ENCODE peak calls at places on chromosomes 1 and 21, in six cellular contexts. I is GM10248, C is IMR-90, U is K562, H is colonic mucosa, J is fibroblast of the aortic adventitia. W is an unnamed sample.

GRCh38 chr21:25870084-25870483 is 135.3 kb downstream of the GABPA start:
- DNase-seq in I (no peak), U (no peak), J (no peak), H (no peak), C (no peak), W (no peak)

GRCh38 chr1:165075725-165076370 is 280.7 kb downstream of the LMX1A start:
- DNase-seq in I (no peak), J (peak), H (no peak), C (peak), U (peak), W (no peak)

GRCh38 chr1:41874350-41874749 is 44.4 kb downstream of the HIVEP3 start:
- DNase-seq in C (no peak), U (no peak), J (no peak), H (no peak), I (no peak), W (no peak)

GRCh38 chr1:2314803-2315710 is 76.3 kb downstream of the MORN1 start:
- DNase-seq in C (peak), H (peak), U (peak), J (no peak), I (peak), W (peak)

GRCh38 chr1:209749660-209750059 is 6.2 kb upstream of the TRAF3IP3 start:
- DNase-seq in H (no peak), I (no peak), J (no peak), U (no peak), C (no peak), W (no peak)

GRCh38 chr1:58060548-58061170 is 485.9 kb downstream of the OMA1 start:
- DNase-seq in U (no peak), J (no peak), C (no peak), I (no peak), H (no peak), W (no peak)

GRCh38 chr1:64912191-64912590 is 54.2 kb downstream of the JAK1 start:
- DNase-seq in I (no peak), U (no peak), C (no peak), J (no peak), H (no peak), W (no peak)

GRCh38 chr1:24830680-24831272 is 85.5 kb downstream of the CLIC4 start:
- DNase-seq in C (peak), I (peak), J (peak), U (peak), H (no peak), W (no peak)

GRCh38 chr21:22791986-22792560 is 1793.9 kb downstream of the NCAM2 start:
- DNase-seq in H (peak), I (peak), U (peak), C (peak), J (peak), W (no peak)

GRCh38 chr1:201905234-201905890 is 16.7 kb downstream of the SHISA4 start:
- DNase-seq in U (no peak), H (no peak), C (no peak), I (no peak), J (no peak), W (no peak)

GRCh38 chr1:22314676-22315075 is 137.0 kb upstream of the ZBTB40 start:
- DNase-seq in J (no peak), H (no peak), U (no peak), C (no peak), I (no peak), W (no peak)

GRCh38 chr1:19772053-19772452 is 27.7 kb downstream of the TMCO4 start:
- DNase-seq in I (no peak), J (no peak), C (no peak), U (no peak), H (no peak), W (no peak)

GRCh38 chr1:51768971-51769601 is 109.4 kb downstream of the NRDC start:
- DNase-seq in C (peak), U (peak), H (no peak), J (peak), I (peak), W (peak)

GRCh38 chr1:221724931-221725605 is 16.8 kb downstream of the DUSP10 start:
- DNase-seq in J (peak), C (peak), U (no peak), H (no peak), I (no peak), W (no peak)

GRCh38 chr1:10209590-10209904 is 823 bp upstream of the KIF1B start:
- DNase-seq in I (no peak), C (no peak), J (no peak), H (no peak), U (no peak), W (no peak)

GRCh38 chr1:108813326-108813725 is 43.6 kb downstream of the AKNAD1 start:
- DNase-seq in C (no peak), H (no peak), I (no peak), U (no peak), J (no peak), W (no peak)

GRCh38 chr1:47894718-47895393 is 102.3 kb downstream of the TRABD2B start:
- DNase-seq in C (peak), J (no peak), H (peak), U (no peak), I (no peak), W (no peak)

GRCh38 chr1:41509270-41509671 is 24.8 kb upstream of the EDN2 start:
- DNase-seq in U (no peak), I (no peak), H (no peak), J (no peak), C (no peak), W (no peak)

GRCh38 chr1:232302376-232303049 is 327.4 kb downstream of the SIPA1L2 start:
- DNase-seq in U (no peak), C (no peak), I (no peak), J (no peak), H (no peak), W (no peak)

GRCh38 chr1:228555074-228555989 is 68.2 kb downstream of the RNF187 start:
- DNase-seq in J (no peak), U (no peak), H (no peak), C (no peak), I (no peak), W (no peak)

GRCh38 chr1:13798120-13798519 is 98.1 kb downstream of the PRDM2 start:
- DNase-seq in J (no peak), I (no peak), U (no peak), C (no peak), H (no peak), W (no peak)

GRCh38 chr1:155223017-155223416 is 14.5 kb downstream of the MTX1 start:
- DNase-seq in H (no peak), I (peak), C (no peak), J (no peak), U (no peak), W (no peak)

GRCh38 chr1:202143011-202143767 is 1.3 kb downstream of the ARL8A start:
- DNase-seq in C (no peak), I (peak), H (peak), U (no peak), J (peak), W (no peak)

GRCh38 chr1:66402194-66402593 is 131.8 kb upstream of the SGIP1 start:
- DNase-seq in J (peak), I (peak), H (peak), C (no peak), U (no peak), W (no peak)

GRCh38 chr1:89363196-89363595 is 663 bp upstream of the GBP6 start:
- DNase-seq in H (no peak), I (peak), J (no peak), U (no peak), C (peak), W (no peak)

GRCh38 chr1:224014328-224014649 is 99.6 kb upstream of the FBXO28 start:
- DNase-seq in H (no peak), J (peak), I (no peak), U (no peak), C (no peak), W (no peak)

GRCh38 chr1:147225193-147225730 is at the start of gene FMO5:
- DNase-seq in C (peak), J (peak), H (peak), U (peak), I (peak), W (no peak)

GRCh38 chr1:213414346-213414745 is 363.3 kb downstream of the RPS6KC1 start:
- DNase-seq in C (no peak), I (no peak), H (no peak), U (no peak), J (no peak), W (no peak)
- TF ChIP-seq CTCF in C (no peak), I (no peak), H (no peak), U (no peak), J (no peak), W (no peak)

GRCh38 chr1:194102607-194103006 is 916.2 kb upstream of the B3GALT2 start:
- DNase-seq in H (no peak), J (no peak), C (peak), I (no peak), U (no peak), W (no peak)
- TF ChIP-seq CTCF in H (no peak), J (no peak), C (no peak), I (no peak), U (no peak), W (peak)

DNA sequence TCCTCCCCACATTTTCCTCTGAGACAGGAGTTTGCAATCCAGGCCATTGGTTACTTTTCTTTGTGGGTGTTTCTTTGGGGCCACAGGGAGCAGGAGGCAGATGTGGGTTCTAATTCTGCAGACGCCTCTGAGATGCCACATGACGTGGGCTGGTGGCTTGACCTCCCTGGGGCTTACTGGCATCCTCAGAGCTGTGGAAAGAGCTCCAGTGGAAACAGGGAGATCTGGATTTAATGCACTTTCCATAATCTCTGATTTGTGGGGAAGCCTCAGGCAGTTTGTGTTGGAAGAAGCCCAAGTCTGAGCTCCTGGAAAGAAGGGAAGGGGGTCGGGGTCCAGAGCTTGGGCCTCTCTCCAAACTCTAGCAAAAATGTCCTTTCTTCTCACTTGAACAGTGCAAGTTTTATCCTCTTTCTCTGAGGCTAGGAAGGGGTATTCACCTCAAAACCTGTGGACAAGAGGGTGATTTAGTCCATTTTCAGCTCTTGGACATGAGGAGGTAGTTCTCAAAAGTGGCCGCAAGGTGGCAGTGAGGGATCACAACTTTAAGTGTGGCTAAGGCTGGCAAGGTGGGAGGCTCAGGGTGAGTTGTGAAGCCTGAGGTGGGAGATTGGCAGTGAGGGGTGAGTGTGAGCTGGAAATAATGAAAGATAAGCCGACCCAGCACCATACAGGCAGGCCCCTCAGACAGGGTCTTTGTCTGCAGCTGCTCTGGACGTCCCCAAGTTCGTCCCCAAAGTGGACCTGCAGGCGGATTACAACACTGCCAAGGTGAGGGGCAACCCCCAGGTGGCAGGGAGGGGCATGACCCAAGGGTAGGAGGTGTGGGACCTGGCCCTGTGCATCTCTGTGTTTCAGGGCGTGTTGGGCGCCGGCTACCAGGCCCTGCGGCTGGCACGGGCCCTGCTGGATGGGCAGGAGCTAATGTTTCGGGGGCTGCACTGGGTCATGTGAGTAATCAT is 9.2 kb downstream of the IKBKE start:
- DNase-seq in H (peak), J (peak), I (peak), U (peak), C (peak), W (peak)
- TF ChIP-seq CTCF in H (peak), J (peak), I (peak), U (peak), C (peak), W (peak)

GRCh38 chr1:211488641-211489040 is 3.3 kb downstream of the RD3 start:
- DNase-seq in C (no peak), J (no peak), U (no peak), I (no peak), H (no peak), W (no peak)
- TF ChIP-seq CTCF in C (no peak), J (no peak), U (no peak), I (no peak), H (no peak), W (no peak)

GRCh38 chr1:17375651-17376050 is 3.7 kb downstream of the PADI6 start:
- DNase-seq in H (no peak), J (no peak), I (no peak), U (no peak), C (no peak), W (no peak)

GRCh38 chr1:17369466-17369865 is 2.5 kb upstream of the PADI6 start:
- DNase-seq in J (no peak), C (peak), I (no peak), U (no peak), H (no peak), W (no peak)

GRCh38 chr1:17371896-17372295 is at the start of gene PADI6:
- DNase-seq in H (no peak), J (no peak), U (no peak), C (no peak), I (no peak), W (no peak)

GRCh38 chr1:17372955-17373354 is 959 bp downstream of the PADI6 start:
- DNase-seq in H (no peak), U (no peak), C (no peak), I (no peak), J (no peak), W (no peak)

GRCh38 chr1:17370618-17371017 is 1.4 kb upstream of the PADI6 start:
- DNase-seq in I (no peak), U (peak), J (no peak), C (no peak), H (no peak), W (no peak)
- TF ChIP-seq CTCF in I (no peak), U (peak), J (peak), C (no peak), H (no peak), W (no peak)

DNA sequence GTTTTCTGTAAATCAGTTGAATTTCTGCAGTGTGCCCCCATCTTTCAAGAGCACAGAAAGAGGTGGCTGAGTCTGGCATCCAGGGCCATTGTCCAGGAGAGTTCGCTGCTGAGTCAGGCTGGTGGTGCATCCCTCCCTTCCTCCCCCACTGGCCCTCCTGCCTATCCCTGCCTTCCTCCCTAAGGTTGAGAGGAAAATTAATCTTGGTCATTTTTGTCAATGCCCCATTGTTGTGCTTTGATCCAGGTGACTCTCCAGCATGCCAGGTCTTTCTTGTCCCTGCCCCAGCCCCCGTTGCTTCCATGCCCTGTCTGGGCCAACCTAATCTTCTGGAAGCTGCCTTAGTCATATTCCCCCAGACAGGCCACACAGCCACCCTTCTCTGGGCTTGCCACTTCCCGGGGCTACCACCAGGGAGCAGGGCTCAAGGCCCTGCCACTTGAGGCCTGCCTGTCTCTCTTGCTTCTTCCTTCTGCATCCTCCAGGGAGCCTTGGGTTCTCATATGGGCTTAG is 26.6 kb downstream of the PROK1 start:
- DNase-seq in H (peak), I (no peak), U (no peak), C (no peak), J (no peak), W (no peak)
- TF ChIP-seq CTCF in H (no peak), I (no peak), U (peak), C (peak), J (peak), W (no peak)

DNA sequence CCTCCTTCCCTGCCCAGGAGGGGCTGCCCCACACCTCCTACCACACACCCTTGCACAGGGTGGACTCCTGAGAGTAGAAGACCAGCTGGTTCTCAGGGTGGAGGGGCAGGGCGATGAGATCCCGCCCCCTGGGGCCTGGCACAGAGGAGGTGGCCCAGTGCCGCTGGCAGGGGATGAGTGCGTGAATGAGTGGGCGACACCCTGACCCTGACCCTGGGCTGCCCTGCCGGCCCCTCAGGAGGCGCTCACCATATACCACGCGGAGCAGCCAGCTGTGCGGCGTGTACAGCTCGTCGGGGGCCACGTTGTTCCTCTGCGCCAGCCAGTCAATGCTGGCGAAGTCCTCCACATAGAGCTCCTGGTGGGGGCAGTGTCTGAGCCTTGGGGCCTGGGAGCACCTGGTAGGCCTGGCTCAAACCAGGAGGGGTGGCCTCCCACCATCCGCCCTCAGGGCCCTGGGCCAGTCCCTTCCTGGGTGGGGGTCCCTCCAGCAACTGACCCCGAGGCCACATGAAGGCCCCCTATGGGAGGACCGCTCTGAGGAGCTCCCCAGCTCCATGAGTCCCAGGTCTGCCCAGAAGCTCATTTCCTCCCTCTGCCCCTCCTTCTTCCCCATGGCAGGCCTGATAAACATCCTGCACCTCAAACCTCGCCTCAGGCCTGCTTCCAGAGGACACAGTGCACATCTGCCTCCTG is 13.0 kb downstream of the LSS start:
- DNase-seq in U (no peak), I (no peak), J (no peak), C (no peak), H (no peak), W (no peak)
- TF ChIP-seq CTCF in U (no peak), I (no peak), J (no peak), C (no peak), H (no peak), W (no peak)